ENCODE peak calls at places on chromosomes 3 and 15, in four cellular contexts. T is A549, Y is choroid plexus epithelial cell, I is dorsolateral prefrontal cortex. Z is an unnamed sample.

GRCh38 chr15:48939686-48940085 is 24.0 kb downstream of the SHC4 start:
- DNase-seq in I (no peak), T (peak; percentile 7), Y (peak; percentile 96), Z (peak; percentile 90)

GRCh38 chr3:53073553-53074365 is 27.9 kb upstream of the SFMBT1 start:
- DNase-seq in T (no peak), I (no peak), Y (no peak), Z (no peak)

GRCh38 chr3:56624725-56625124 is 58.3 kb downstream of the TASOR start:
- DNase-seq in I (no peak), Y (peak; percentile 73), T (no peak), Z (no peak)

GRCh38 chr3:178381555-178381954 is 154.7 kb upstream of the KCNMB2 start:
- DNase-seq in I (no peak), Y (peak; percentile 62), T (no peak), Z (no peak)

GRCh38 chr3:167700046-167700445 is 34.6 kb downstream of the PDCD10 start:
- DNase-seq in T (no peak), Y (no peak), I (no peak), Z (no peak)

GRCh38 chr3:34374521-34374920 is 576.1 kb downstream of the PDCD6IP start:
- DNase-seq in Y (no peak), T (no peak), I (no peak), Z (no peak)

GRCh38 chr3:151047636-151048035 is 37.8 kb upstream of the MED12L start:
- DNase-seq in T (peak; percentile 7), Y (peak; percentile 58), I (no peak), Z (no peak)

GRCh38 chr3:2579206-2579605 is 480.5 kb downstream of the CNTN4 start:
- DNase-seq in T (no peak), Y (no peak), I (peak; percentile 81), Z (no peak)

GRCh38 chr3:62567097-62568021 is 194.0 kb upstream of the FEZF2 start:
- DNase-seq in I (no peak), T (no peak), Y (peak; percentile 82), Z (peak; percentile 89)

GRCh38 chr3:37520802-37521350 is 340.8 kb upstream of the CTDSPL start:
- DNase-seq in I (no peak), T (no peak), Y (no peak), Z (no peak)

GRCh38 chr3:99794485-99794884 is 23.2 kb upstream of the CMSS1 start:
- DNase-seq in T (no peak), I (no peak), Y (no peak), Z (no peak)

GRCh38 chr3:183826448-183826847 is 1.1 kb upstream of the MAP6D1 start:
- DNase-seq in T (no peak), Y (no peak), I (peak; percentile 86), Z (no peak)

GRCh38 chr3:65168547-65168946 is 480.7 kb upstream of the ADAMTS9 start:
- DNase-seq in T (no peak), I (no peak), Y (no peak), Z (no peak)

GRCh38 chr3:178275793-178276192 is 260.4 kb upstream of the KCNMB2 start:
- DNase-seq in I (no peak), T (no peak), Y (no peak), Z (no peak)

GRCh38 chr3:42115223-42115622 is 24.1 kb downstream of the TRAK1 start:
- DNase-seq in Y (no peak), T (no peak), I (no peak), Z (peak; percentile 65)

GRCh38 chr3:157175678-157176077 is 15.7 kb upstream of the CCNL1 start:
- DNase-seq in I (no peak), Y (peak; percentile 32), T (peak; percentile 24), Z (no peak)

GRCh38 chr3:161796780-161797179 is 300.2 kb downstream of the OTOL1 start:
- DNase-seq in T (no peak), Y (peak; percentile 9), I (no peak), Z (no peak)

GRCh38 chr15:83498374-83498773 is 51.2 kb downstream of the SH3GL3 start:
- DNase-seq in T (no peak), Y (no peak), I (no peak), Z (no peak)

GRCh38 chr3:150110097-150110496 is 139.4 kb upstream of the PFN2 start:
- DNase-seq in I (no peak), Y (no peak), T (no peak), Z (no peak)

GRCh38 chr15:37921527-37922385 is 12.7 kb upstream of the TMCO5A start:
- DNase-seq in T (no peak), Y (peak; percentile 27), I (no peak), Z (peak; percentile 35)

GRCh38 chr3:132079150-132079549 is 44.3 kb upstream of the CPNE4 start:
- DNase-seq in T (no peak), Y (peak; percentile 46), I (no peak), Z (no peak)

DNA sequence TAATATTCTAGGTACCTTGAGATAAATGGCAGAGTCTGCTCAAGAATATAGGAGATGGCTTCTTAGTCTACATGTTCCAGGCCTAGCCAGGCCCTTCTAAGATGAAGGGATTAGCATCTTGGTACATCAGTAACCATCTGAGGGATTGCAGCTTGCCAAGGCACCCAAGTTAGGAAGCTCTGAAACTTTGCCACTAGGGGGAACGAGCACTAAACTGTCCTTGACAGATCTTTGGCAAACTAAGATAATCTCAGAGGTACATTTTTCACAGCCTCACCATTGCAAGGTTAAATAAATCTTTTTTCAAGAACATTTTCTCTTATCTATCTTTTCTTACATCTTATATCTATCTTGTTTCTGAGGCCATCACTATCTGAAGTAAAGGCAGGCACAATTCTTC is 351.2 kb downstream of the RAP2B start:
- DNase-seq in Y (peak; percentile 38), I (no peak), T (peak; percentile 2), Z (peak; percentile 29)
- TF ChIP-seq CTCF in Y (peak; percentile 57), I (no peak), T (no peak), Z (no peak)

GRCh38 chr15:41585140-41586047 is 26.4 kb downstream of the TYRO3 start:
- DNase-seq in I (peak; percentile 57), Y (peak; percentile 64), T (peak; percentile 35), Z (no peak)
- TF ChIP-seq CTCF in I (peak; percentile 29), Y (peak; percentile 58), T (peak; percentile 24), Z (no peak)

DNA sequence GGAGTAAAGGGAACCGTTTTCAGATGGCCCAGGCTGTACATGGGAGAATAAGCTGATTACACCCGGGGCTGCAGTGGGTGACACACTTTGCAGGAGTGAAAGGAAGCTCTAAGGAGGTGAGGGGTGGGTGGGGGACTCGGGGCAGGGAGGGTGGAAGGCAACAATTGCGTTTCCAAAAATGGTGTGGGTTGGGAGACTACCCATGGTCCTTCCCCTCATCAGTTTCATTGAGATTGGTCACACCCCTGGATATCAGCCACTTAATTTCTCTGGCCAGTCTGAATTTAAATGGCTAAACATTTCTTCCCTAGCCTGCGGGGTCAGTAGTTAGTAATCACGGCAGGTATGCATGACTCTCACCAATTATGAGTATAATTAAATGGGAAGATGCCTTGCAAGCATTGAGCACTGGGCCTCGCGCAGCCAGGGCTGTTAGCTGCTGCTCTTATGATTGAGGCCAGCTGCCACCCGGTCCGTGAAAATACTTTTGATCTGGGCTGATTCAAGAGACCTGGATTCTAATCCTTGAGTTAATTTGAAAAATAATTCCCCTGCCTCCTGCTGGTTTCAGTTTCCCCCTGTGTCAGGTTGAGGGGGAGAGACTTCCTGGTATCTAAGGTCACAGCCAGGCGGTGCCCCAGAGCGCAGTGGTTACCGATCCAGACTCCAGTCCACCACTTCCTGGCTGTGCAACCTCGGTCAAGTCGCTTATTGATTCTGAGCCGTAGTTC is 23.3 kb downstream of the SLC6A6 start:
- DNase-seq in I (no peak), T (no peak), Y (no peak), Z (no peak)
- TF ChIP-seq CTCF in I (no peak), T (no peak), Y (no peak), Z (no peak)

DNA sequence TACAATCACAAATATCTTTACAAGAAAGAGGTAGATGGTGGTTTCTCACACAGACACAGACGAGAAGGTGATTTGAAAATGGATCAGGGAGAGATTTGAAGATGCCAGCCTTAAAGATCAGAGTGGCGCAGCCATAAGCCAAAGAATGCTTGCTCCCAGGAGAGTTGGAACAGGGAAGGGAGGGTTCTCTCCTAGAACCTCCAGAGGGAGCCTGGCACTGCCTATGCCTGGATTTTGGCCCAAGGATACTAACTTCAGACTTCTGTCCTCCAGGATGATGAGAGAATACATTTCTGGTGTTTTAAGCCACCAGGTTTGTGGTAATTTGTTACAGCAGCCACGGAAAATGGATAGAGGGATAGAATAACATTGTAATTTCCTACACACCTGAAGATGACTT is 279.1 kb downstream of the FAM43A start:
- DNase-seq in T (no peak), Y (no peak), I (no peak), Z (peak; percentile 27)
- TF ChIP-seq CTCF in T (no peak), Y (peak; percentile 12), I (no peak), Z (peak; percentile 22)

GRCh38 chr3:32239638-32240550 is 1.4 kb downstream of the CMTM8 start:
- DNase-seq in I (no peak), Y (peak; percentile 68), T (peak; percentile 79), Z (peak; percentile 35)
- TF ChIP-seq CTCF in I (no peak), Y (peak; percentile 69), T (peak; percentile 40), Z (no peak)

DNA sequence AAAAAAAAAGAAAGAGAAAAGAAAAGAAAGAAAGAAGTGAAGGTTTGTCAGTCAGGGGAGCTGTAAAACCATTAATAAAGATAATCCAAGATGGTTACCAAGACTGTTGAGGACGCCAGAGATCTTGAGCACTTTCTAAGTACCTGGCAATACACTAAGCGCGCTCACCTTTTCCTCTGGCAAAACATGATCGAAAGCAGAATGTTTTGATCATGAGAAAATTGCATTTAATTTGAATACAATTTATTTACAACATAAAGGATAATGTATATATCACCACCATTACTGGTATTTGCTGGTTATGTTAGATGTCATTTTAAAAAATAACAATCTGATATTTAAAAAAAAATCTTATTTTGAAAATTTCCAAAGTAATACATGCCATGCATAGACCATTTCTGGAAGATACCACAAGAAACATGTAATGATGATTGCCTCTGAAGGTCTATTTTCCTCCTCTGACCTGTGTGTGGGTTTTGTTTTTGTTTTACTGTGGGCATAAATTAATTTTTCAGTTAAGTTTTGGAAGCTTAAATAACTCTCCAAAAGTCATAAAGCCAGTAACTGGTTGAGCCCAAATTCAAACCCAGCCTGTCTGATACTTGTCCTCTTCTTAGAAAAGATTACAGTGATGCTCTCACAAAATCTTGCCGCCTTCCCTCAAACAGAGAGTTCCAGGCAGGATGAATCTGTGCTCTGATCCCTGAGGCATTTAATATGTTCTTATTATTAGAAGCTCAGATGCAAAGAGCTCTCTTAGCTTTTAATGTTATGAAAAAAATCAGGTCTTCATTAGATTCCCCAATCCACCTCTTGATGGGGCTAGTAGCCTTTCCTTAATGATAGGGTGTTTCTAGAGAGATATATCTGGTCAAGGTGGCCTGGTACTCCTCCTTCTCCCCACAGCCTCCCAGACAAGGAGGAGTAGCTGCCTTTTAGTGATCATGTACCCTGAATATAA is 2.0 kb downstream of the B2M start:
- DNase-seq in I (no peak), T (peak; percentile 36), Y (peak; percentile 67), Z (peak; percentile 56)
- TF ChIP-seq CTCF in I (peak; percentile 28), T (peak; percentile 42), Y (peak; percentile 46), Z (peak; percentile 41)

GRCh38 chr15:58065445-58066041 is at the start of gene ALDH1A2:
- DNase-seq in I (no peak), Y (no peak), T (no peak), Z (no peak)

GRCh38 chr15:58064119-58065010 is 1.1 kb downstream of the ALDH1A2 start:
- DNase-seq in Y (no peak), T (no peak), I (no peak), Z (no peak)

GRCh38 chr15:58065011-58065444 is 483 bp downstream of the ALDH1A2 start:
- DNase-seq in Y (no peak), I (no peak), T (no peak), Z (no peak)

GRCh38 chr15:58063612-58064011 is 1.9 kb downstream of the ALDH1A2 start:
- DNase-seq in Y (no peak), I (no peak), T (no peak), Z (no peak)

GRCh38 chr15:58066042-58066867 is 744 bp upstream of the ALDH1A2 start:
- DNase-seq in T (peak; percentile 69), Y (peak; percentile 52), I (peak; percentile 7), Z (peak; percentile 55)
- TF ChIP-seq CTCF in T (peak; percentile 94), Y (peak; percentile 68), I (peak; percentile 58), Z (peak; percentile 86)

GRCh38 chr3:50319872-50320625 is 2.5 kb downstream of the HYAL2 start:
- DNase-seq in T (no peak), I (peak; percentile 34), Y (no peak), Z (no peak)
- TF ChIP-seq CTCF in T (no peak), I (no peak), Y (no peak), Z (no peak)